ENCODE peak calls at places on chromosomes 4 and X, in five cellular contexts. G is left ventricle myocardium superior, Q is NCI-H510A, O is HEK293T, A is HepG2. K is an unnamed sample.

GRCh38 chrX:69033936-69034335 is 131.3 kb downstream of the PJA1 start:
- DNase-seq in O (peak), A (no peak), G (no peak), Q (no peak), K (no peak)

GRCh38 chr4:175536852-175537453 is 275.1 kb downstream of the GPM6A start:
- DNase-seq in A (peak), Q (peak), G (no peak), O (peak), K (peak)

GRCh38 chr4:187908079-187908501 is 87.5 kb upstream of the ZFP42 start:
- DNase-seq in G (no peak), A (no peak), Q (no peak), O (no peak), K (peak)

GRCh38 chrX:101025126-101025525 is 26.8 kb downstream of the TRMT2B start:
- DNase-seq in G (no peak), O (no peak), Q (no peak), A (no peak), K (no peak)

GRCh38 chrX:103918584-103919335 is 43.7 kb upstream of the TMSB15B start:
- DNase-seq in Q (peak), G (peak), A (no peak), O (peak), K (no peak)

GRCh38 chr4:122012735-122013134 is 60.9 kb upstream of the TRPC3 start:
- DNase-seq in G (no peak), O (no peak), Q (no peak), A (no peak), K (no peak)

GRCh38 chr4:29927895-29928294 is 792.3 kb upstream of the PCDH7 start:
- DNase-seq in Q (no peak), A (no peak), G (no peak), O (no peak), K (no peak)

GRCh38 chr4:101791189-101791572 is 651 bp downstream of the BANK1 start:
- DNase-seq in Q (peak), G (no peak), O (no peak), A (no peak), K (no peak)

GRCh38 chr4:52915730-52916129 is 53.6 kb downstream of the RASL11B start:
- DNase-seq in Q (no peak), A (no peak), O (no peak), G (no peak), K (no peak)

K was measured in smooth muscle cell of the brain vasculature.